ENCODE peak calls at places on chromosomes 5 and 9, in nine cellular contexts. H, Y, G, Z, X, E, T, C and J are unnamed samples.

GRCh38 chr9:134494905-134495304 is 146.7 kb upstream of the COL5A1 start:
- DNase-seq in H (no peak), Y (no peak), G (no peak), Z (peak), X (no peak), E (no peak), T (no peak), C (no peak), J (no peak)

GRCh38 chr5:130385619-130386018 is 481.4 kb downstream of the CHSY3 start:
- DNase-seq in H (no peak), Y (no peak), G (no peak), Z (no peak), X (no peak), E (no peak), T (no peak), C (no peak), J (no peak)

GRCh38 chr5:82018462-82018861 is 46.6 kb downstream of the ATG10 start:
- DNase-seq in H (no peak), Y (peak), G (no peak), Z (no peak), X (peak), E (peak), T (no peak), C (peak), J (no peak)

GRCh38 chr5:11797132-11797531 is 107.1 kb downstream of the CTNND2 start:
- DNase-seq in H (no peak), Y (no peak), G (no peak), Z (no peak), X (no peak), E (peak), T (no peak), C (no peak), J (no peak)

GRCh38 chr5:53749611-53750010 is 189.2 kb downstream of the NDUFS4 start:
- DNase-seq in H (no peak), Y (peak), G (no peak), Z (no peak), X (peak), E (peak), T (peak), C (no peak), J (no peak)

GRCh38 chr9:75152416-75152815 is 64.1 kb downstream of the OSTF1 start:
- DNase-seq in H (no peak), Y (no peak), G (no peak), Z (no peak), X (peak), E (no peak), T (no peak), C (no peak), J (no peak)

GRCh38 chr9:93451762-93452709 is 551 bp downstream of the FAM120A start:
- DNase-seq in H (peak), Y (peak), G (peak), Z (peak), X (peak), E (peak), T (peak), C (peak), J (peak)

GRCh38 chr5:465591-466403 is 22.8 kb downstream of the EXOC3 start:
- DNase-seq in H (no peak), Y (no peak), G (no peak), Z (peak), X (no peak), E (no peak), T (no peak), C (no peak), J (no peak)

GRCh38 chr5:169631360-169631759 is 5.7 kb upstream of the DOCK2 start:
- DNase-seq in H (no peak), Y (peak), G (no peak), Z (no peak), X (peak), E (peak), T (peak), C (no peak), J (no peak)

GRCh38 chr9:684950-685340 is 156.6 kb upstream of the DMRT1 start:
- DNase-seq in H (peak), Y (peak), G (peak), Z (no peak), X (peak), E (peak), T (peak), C (no peak), J (no peak)

GRCh38 chr9:11064853-11065252 is 452.1 kb upstream of the PTPRD start:
- DNase-seq in H (no peak), Y (no peak), G (no peak), Z (no peak), X (no peak), E (no peak), T (no peak), C (peak), J (no peak)

GRCh38 chr5:167730121-167730520 is 561.3 kb upstream of the WWC1 start:
- DNase-seq in H (peak), Y (peak), G (no peak), Z (no peak), X (peak), E (peak), T (peak), C (no peak), J (no peak)

GRCh38 chr5:168976311-168976893 is 324.5 kb downstream of the SLIT3 start:
- DNase-seq in H (no peak), Y (peak), G (no peak), Z (no peak), X (no peak), E (peak), T (peak), C (no peak), J (no peak)

GRCh38 chr5:56172225-56172624 is 60.9 kb downstream of the ANKRD55 start:
- DNase-seq in H (no peak), Y (peak), G (peak), Z (no peak), X (peak), E (peak), T (peak), C (no peak), J (no peak)

GRCh38 chr9:99873531-99873930 is 32.9 kb upstream of the STX17 start:
- DNase-seq in H (peak), Y (peak), G (no peak), Z (no peak), X (peak), E (peak), T (peak), C (no peak), J (no peak)

GRCh38 chr5:81787843-81788242 is 36.9 kb upstream of the SSBP2 start:
- DNase-seq in H (peak), Y (peak), G (peak), Z (no peak), X (peak), E (peak), T (peak), C (no peak), J (peak)

GRCh38 chr9:79574716-79575242 is 3.0 kb downstream of the TLE4 start:
- DNase-seq in H (no peak), Y (peak), G (no peak), Z (no peak), X (peak), E (peak), T (peak), C (no peak), J (no peak)

GRCh38 chr9:21813575-21814473 is 11.4 kb downstream of the MTAP start:
- DNase-seq in H (peak), Y (peak), G (peak), Z (no peak), X (peak), E (peak), T (peak), C (no peak), J (peak)

GRCh38 chr9:35733109-35733541 is 659 bp downstream of the CREB3 start:
- DNase-seq in H (peak), Y (peak), G (peak), Z (no peak), X (peak), E (peak), T (peak), C (peak), J (peak)

GRCh38 chr9:32928145-32928763 is 73.2 kb downstream of the APTX start:
- DNase-seq in H (peak), Y (no peak), G (peak), Z (no peak), X (peak), E (no peak), T (peak), C (no peak), J (no peak)

GRCh38 chr5:87594566-87594965 is 181.8 kb upstream of the CCNH start:
- DNase-seq in H (no peak), Y (no peak), G (no peak), Z (no peak), X (no peak), E (no peak), T (no peak), C (no peak), J (no peak)

GRCh38 chr9:134891016-134891589 is 10.5 kb downstream of the FCN2 start:
- DNase-seq in H (no peak), Y (no peak), G (no peak), Z (no peak), X (no peak), E (peak), T (peak), C (peak), J (no peak)

GRCh38 chr5:135493406-135494180 is 41.4 kb upstream of the TIFAB start:
- DNase-seq in H (peak), Y (peak), G (no peak), Z (no peak), X (peak), E (peak), T (peak), C (no peak), J (no peak)

GRCh38 chr5:87589587-87589986 is 176.9 kb upstream of the CCNH start:
- DNase-seq in H (no peak), Y (no peak), G (no peak), Z (no peak), X (no peak), E (no peak), T (no peak), C (no peak), J (no peak)

GRCh38 chr5:84881737-84882136 is 497.1 kb upstream of the EDIL3 start:
- DNase-seq in H (no peak), Y (no peak), G (no peak), Z (no peak), X (no peak), E (no peak), T (no peak), C (no peak), J (no peak)

GRCh38 chr5:148966348-148966747 is 96.5 kb downstream of the SH3TC2 start:
- DNase-seq in H (peak), Y (no peak), G (no peak), Z (peak), X (no peak), E (no peak), T (no peak), C (no peak), J (no peak)

GRCh38 chr5:6379246-6379645 is 899 bp upstream of the MED10 start:
- DNase-seq in H (no peak), Y (no peak), G (no peak), Z (no peak), X (no peak), E (no peak), T (no peak), C (no peak), J (no peak)
- H3K9ac ChIP-seq in H (no peak), Y (peak), G (no peak), Z (no peak), X (no peak), E (no peak), T (no peak), C (no peak), J (no peak)

GRCh38 chr9:130265431-130266235 is at the start of gene HMCN2:
- DNase-seq in H (peak), Y (no peak), G (no peak), Z (peak), X (no peak), E (peak), T (peak), C (no peak), J (no peak)

GRCh38 chr9:130271473-130271872 is 5.9 kb downstream of the HMCN2 start:
- DNase-seq in H (no peak), Y (no peak), G (peak), Z (no peak), X (no peak), E (no peak), T (no peak), C (no peak), J (no peak)

GRCh38 chr9:130266236-130267098 is 907 bp downstream of the HMCN2 start:
- DNase-seq in H (no peak), Y (no peak), G (no peak), Z (peak), X (no peak), E (no peak), T (no peak), C (no peak), J (no peak)

GRCh38 chr9:130267930-130268329 is 2.4 kb downstream of the HMCN2 start:
- DNase-seq in H (no peak), Y (no peak), G (no peak), Z (no peak), X (no peak), E (no peak), T (no peak), C (no peak), J (no peak)

DNA sequence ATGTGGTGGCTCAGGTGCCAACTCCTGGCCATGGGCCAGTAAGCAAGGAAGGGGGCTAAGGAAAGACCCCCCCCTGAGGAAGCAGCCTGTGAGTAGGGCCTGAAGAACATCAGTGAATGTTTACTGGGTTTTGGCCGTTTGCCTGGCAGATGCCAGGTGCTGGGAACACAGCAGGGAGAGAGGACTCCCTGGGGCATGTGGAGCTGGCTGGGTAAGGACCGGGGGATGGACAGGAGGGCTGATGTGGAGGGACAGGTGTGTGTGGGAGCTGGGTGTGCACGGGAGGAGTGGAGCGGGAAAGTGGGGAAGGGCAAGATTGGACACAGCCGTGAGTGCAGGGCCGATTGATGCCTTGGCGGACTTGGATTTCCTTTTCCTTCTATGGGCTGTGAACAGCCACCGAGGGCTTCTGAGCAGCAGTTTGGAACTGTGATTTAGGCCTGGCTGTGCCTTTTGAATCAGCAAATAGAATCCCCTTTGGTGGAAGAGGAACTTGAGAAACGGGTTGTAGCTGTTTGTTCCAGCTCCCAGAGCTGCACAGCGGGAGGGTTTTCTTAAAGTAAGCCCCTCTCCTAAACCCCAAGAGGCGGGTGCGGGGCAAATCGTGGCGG is 3.1 kb downstream of the HMCN2 start:
- DNase-seq in H (no peak), Y (no peak), G (no peak), Z (no peak), X (no peak), E (no peak), T (no peak), C (no peak), J (no peak)
- H3K27ac ChIP-seq in H (no peak), Y (no peak), G (no peak), Z (no peak), X (no peak), E (no peak), T (no peak), C (no peak), J (peak)

GRCh38 chr9:129665814-129666511 is 516 bp downstream of the PRRX2 start:
- DNase-seq in H (no peak), Y (no peak), G (no peak), Z (no peak), X (no peak), E (no peak), T (peak), C (no peak), J (no peak)
- H3K4me3 ChIP-seq in H (no peak), Y (no peak), G (no peak), Z (no peak), X (peak), E (peak), T (peak), C (no peak), J (peak)

GRCh38 chr5:69167488-69167845 is 517 bp downstream of the CCNB1 start:
- DNase-seq in H (peak), Y (no peak), G (peak), Z (no peak), X (no peak), E (no peak), T (peak), C (peak), J (no peak)
- H3K9ac ChIP-seq in H (peak), Y (peak), G (peak), Z (peak), X (peak), E (peak), T (peak), C (peak), J (peak)

DNA sequence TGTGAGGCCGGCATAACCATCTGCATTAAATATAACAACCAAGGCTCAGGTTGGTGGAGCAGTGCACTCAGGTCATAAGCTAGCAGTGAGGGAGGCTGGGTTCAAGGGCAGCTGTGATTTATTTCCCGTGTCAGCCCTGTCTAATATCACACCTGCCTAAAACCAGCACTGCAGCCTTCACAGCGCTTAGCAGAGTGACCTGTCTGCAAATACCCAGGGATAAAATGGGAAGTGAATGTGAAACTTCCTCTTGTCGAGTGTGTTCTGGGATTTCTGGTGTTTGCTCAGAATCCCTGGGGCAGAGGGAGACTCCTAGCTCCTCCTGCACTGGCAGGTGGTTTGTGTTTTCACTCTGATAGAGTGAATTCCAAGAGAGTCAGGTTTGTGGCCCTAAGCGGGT is 57.5 kb downstream of the ZNF510 start:
- DNase-seq in H (no peak), Y (no peak), G (no peak), Z (no peak), X (no peak), E (no peak), T (no peak), C (no peak), J (no peak)
- H3K27ac ChIP-seq in H (no peak), Y (no peak), G (no peak), Z (no peak), X (no peak), E (no peak), T (no peak), C (no peak), J (no peak)

DNA sequence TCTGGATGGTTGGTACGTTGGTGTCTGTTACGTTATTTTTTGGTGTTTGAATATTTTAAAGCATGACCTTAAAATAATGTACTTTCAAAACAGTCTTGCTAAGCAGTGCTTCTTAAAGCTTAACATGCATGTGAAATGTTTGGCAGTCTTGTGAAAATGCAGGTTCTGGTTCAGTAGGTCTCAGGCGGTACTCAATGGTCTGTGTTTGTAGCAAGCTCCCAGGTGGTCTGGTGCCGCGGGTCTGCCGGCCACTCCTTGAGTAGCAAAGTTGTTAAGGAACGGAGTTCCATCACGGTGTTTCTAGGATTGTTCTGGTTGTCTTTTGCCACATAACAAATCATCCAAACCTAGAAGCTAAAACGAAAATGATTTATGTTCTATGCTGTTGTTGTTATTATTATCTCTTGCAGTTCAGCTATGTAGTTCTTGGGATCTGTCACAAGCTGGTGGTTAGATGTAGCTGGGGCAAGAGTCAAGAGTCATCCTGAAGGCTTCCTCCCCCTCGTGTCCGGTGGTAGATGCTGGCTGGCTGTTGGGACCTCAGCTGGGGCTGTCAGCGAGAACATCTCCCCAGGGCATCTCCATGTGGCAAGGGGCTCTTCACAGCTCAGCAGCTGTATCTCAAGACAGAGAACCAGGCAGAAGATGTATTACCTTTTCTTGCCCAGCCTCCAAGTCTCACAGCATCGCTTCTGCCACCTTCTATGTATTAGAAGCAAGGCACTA is 186.8 kb downstream of the PALM2AKAP2 start:
- DNase-seq in H (no peak), Y (no peak), G (no peak), Z (no peak), X (no peak), E (no peak), T (no peak), C (no peak), J (no peak)
- H3K4me3 ChIP-seq in H (no peak), Y (no peak), G (no peak), Z (no peak), X (no peak), E (no peak), T (no peak), C (no peak), J (no peak)